ENCODE peak calls at places on chromosomes 2 and 18, in five cellular contexts. V, J, B, E and U are unnamed samples.
A peak's percentile ranks its signal among the peaks of the same experiment; 100 is the strongest.

GRCh38 chr2:118443596-118443995 is 355.3 kb downstream of the INSIG2 start:
- DNase-seq in V (no peak), J (peak; percentile 64), B (no peak), E (no peak), U (peak; percentile 21)

GRCh38 chr18:67596003-67596402 is 79.5 kb upstream of the DSEL start:
- DNase-seq in V (no peak), J (no peak), B (no peak), E (no peak), U (no peak)

GRCh38 chr2:19104503-19104902 is 253.9 kb downstream of the OSR1 start:
- DNase-seq in V (no peak), J (no peak), B (no peak), E (no peak), U (no peak)

GRCh38 chr2:36466135-36466534 is 110.6 kb downstream of the CRIM1 start:
- DNase-seq in V (peak; percentile 15), J (no peak), B (no peak), E (no peak), U (no peak)

GRCh38 chr2:170411660-170412059 is 233.7 kb downstream of the MYO3B start:
- DNase-seq in V (no peak), J (no peak), B (no peak), E (no peak), U (no peak)

GRCh38 chr2:86068098-86069047 is 37.3 kb downstream of the POLR1A start:
- DNase-seq in V (peak; percentile 31), J (peak; percentile 50), B (no peak), E (no peak), U (no peak)

GRCh38 chr2:215794829-215795546 is 218.4 kb downstream of the MREG start:
- DNase-seq in V (no peak), J (no peak), B (no peak), E (no peak), U (peak; percentile 22)

GRCh38 chr2:96535331-96535730 is 1.2 kb upstream of the ARID5A start:
- DNase-seq in V (no peak), J (no peak), B (no peak), E (no peak), U (no peak)

GRCh38 chr18:54269924-54270844 is 867 bp downstream of the POLI start:
- DNase-seq in V (peak; percentile 41), J (peak; percentile 72), B (peak; percentile 41), E (peak; percentile 77), U (no peak)